ENCODE peak calls at places on chromosome 2, in six cellular contexts. One of them, this sample, is unnamed.

GRCh38 chr2:76437564-76437963 is 726.8 kb upstream of the GCFC2 start:
- DNase-seq in body of pancreas: no peak
- DNase-seq in IMR-90: no peak
- DNase-seq in HCT116: no peak
- DNase-seq in endothelial cell of umbilical vein: no peak
- DNase-seq in A549: no peak
- DNase-seq in this sample: no peak

GRCh38 chr2:112345030-112346027 is 69.9 kb downstream of the ZC3H6 start:
- DNase-seq in body of pancreas: no peak
- DNase-seq in IMR-90: no peak
- DNase-seq in HCT116: no peak
- DNase-seq in endothelial cell of umbilical vein: no peak
- DNase-seq in A549: peak
- DNase-seq in this sample: no peak

GRCh38 chr2:2782007-2782406 is 450.9 kb upstream of the MYT1L start:
- DNase-seq in body of pancreas: no peak
- DNase-seq in IMR-90: no peak
- DNase-seq in HCT116: no peak
- DNase-seq in endothelial cell of umbilical vein: no peak
- DNase-seq in A549: no peak
- DNase-seq in this sample: no peak

GRCh38 chr2:191885103-191885502 is 38.2 kb upstream of the CAVIN2 start:
- DNase-seq in body of pancreas: no peak
- DNase-seq in IMR-90: no peak
- DNase-seq in HCT116: no peak
- DNase-seq in endothelial cell of umbilical vein: no peak
- DNase-seq in A549: no peak
- DNase-seq in this sample: no peak

GRCh38 chr2:36359006-36359580 is 3.5 kb downstream of the CRIM1 start:
- DNase-seq in body of pancreas: no peak
- DNase-seq in IMR-90: peak
- DNase-seq in HCT116: no peak
- DNase-seq in endothelial cell of umbilical vein: peak
- DNase-seq in A549: no peak
- DNase-seq in this sample: peak

GRCh38 chr2:164739966-164740365 is 101.7 kb downstream of the COBLL1 start:
- DNase-seq in body of pancreas: no peak
- DNase-seq in IMR-90: peak
- DNase-seq in HCT116: no peak
- DNase-seq in endothelial cell of umbilical vein: peak
- DNase-seq in A549: no peak
- DNase-seq in this sample: no peak

GRCh38 chr2:72757177-72757775 is 68.6 kb downstream of the EXOC6B start:
- DNase-seq in body of pancreas: peak
- DNase-seq in IMR-90: peak
- DNase-seq in HCT116: no peak
- DNase-seq in endothelial cell of umbilical vein: peak
- DNase-seq in A549: peak
- DNase-seq in this sample: peak

GRCh38 chr2:167438206-167438605 is 549.9 kb downstream of the XIRP2 start:
- DNase-seq in body of pancreas: no peak
- DNase-seq in IMR-90: peak
- DNase-seq in HCT116: no peak
- DNase-seq in endothelial cell of umbilical vein: peak
- DNase-seq in A549: no peak
- DNase-seq in this sample: no peak

GRCh38 chr2:143545643-143546275 is 416.5 kb downstream of the ARHGAP15 start:
- DNase-seq in body of pancreas: no peak
- DNase-seq in IMR-90: peak
- DNase-seq in HCT116: no peak
- DNase-seq in endothelial cell of umbilical vein: no peak
- DNase-seq in A549: no peak
- DNase-seq in this sample: no peak

GRCh38 chr2:241088791-241089732 is 13.0 kb downstream of the MTERF4 start:
- DNase-seq in body of pancreas: no peak
- DNase-seq in IMR-90: no peak
- DNase-seq in HCT116: no peak
- DNase-seq in endothelial cell of umbilical vein: no peak
- DNase-seq in A549: no peak
- DNase-seq in this sample: no peak

GRCh38 chr2:26144953-26145680 is 27.8 kb upstream of the GAREM2 start:
- DNase-seq in body of pancreas: peak
- DNase-seq in IMR-90: peak
- DNase-seq in HCT116: peak
- DNase-seq in endothelial cell of umbilical vein: peak
- DNase-seq in A549: peak
- DNase-seq in this sample: peak

GRCh38 chr2:148882051-148882450 is 7.0 kb downstream of the KIF5C start:
- DNase-seq in body of pancreas: no peak
- DNase-seq in IMR-90: no peak
- DNase-seq in HCT116: no peak
- DNase-seq in endothelial cell of umbilical vein: no peak
- DNase-seq in A549: no peak
- DNase-seq in this sample: no peak

GRCh38 chr2:49490710-49491109 is 336.4 kb upstream of the FSHR start:
- DNase-seq in body of pancreas: peak
- DNase-seq in IMR-90: no peak
- DNase-seq in HCT116: no peak
- DNase-seq in endothelial cell of umbilical vein: no peak
- DNase-seq in A549: peak
- DNase-seq in this sample: peak

GRCh38 chr2:309148-309969 is 21.5 kb upstream of the ALKAL2 start:
- DNase-seq in body of pancreas: no peak
- DNase-seq in IMR-90: no peak
- DNase-seq in HCT116: no peak
- DNase-seq in endothelial cell of umbilical vein: no peak
- DNase-seq in A549: no peak
- DNase-seq in this sample: no peak

GRCh38 chr2:74694281-74694680 is 40.2 kb downstream of the SEMA4F start:
- DNase-seq in body of pancreas: no peak
- DNase-seq in IMR-90: no peak
- DNase-seq in HCT116: no peak
- DNase-seq in endothelial cell of umbilical vein: no peak
- DNase-seq in A549: no peak
- DNase-seq in this sample: no peak

GRCh38 chr2:167783266-167784070 is 463.9 kb downstream of the STK39 start:
- DNase-seq in body of pancreas: no peak
- DNase-seq in IMR-90: peak
- DNase-seq in HCT116: no peak
- DNase-seq in endothelial cell of umbilical vein: no peak
- DNase-seq in A549: no peak
- DNase-seq in this sample: no peak

GRCh38 chr2:142781146-142781545 is 96.3 kb upstream of the KYNU start:
- DNase-seq in body of pancreas: no peak
- DNase-seq in IMR-90: no peak
- DNase-seq in HCT116: no peak
- DNase-seq in endothelial cell of umbilical vein: no peak
- DNase-seq in A549: no peak
- DNase-seq in this sample: no peak

GRCh38 chr2:216006164-216006663 is 7.1 kb downstream of the MREG start:
- DNase-seq in body of pancreas: no peak
- DNase-seq in IMR-90: no peak
- DNase-seq in HCT116: no peak
- DNase-seq in endothelial cell of umbilical vein: peak
- DNase-seq in A549: peak
- DNase-seq in this sample: peak

GRCh38 chr2:226873051-226873620 is 37.3 kb downstream of the RHBDD1 start:
- DNase-seq in body of pancreas: no peak
- DNase-seq in IMR-90: peak
- DNase-seq in HCT116: no peak
- DNase-seq in endothelial cell of umbilical vein: no peak
- DNase-seq in A549: no peak
- DNase-seq in this sample: peak

GRCh38 chr2:170421175-170421687 is 243.3 kb downstream of the MYO3B start:
- DNase-seq in body of pancreas: no peak
- DNase-seq in IMR-90: no peak
- DNase-seq in HCT116: no peak
- DNase-seq in endothelial cell of umbilical vein: no peak
- DNase-seq in A549: no peak
- DNase-seq in this sample: no peak

GRCh38 chr2:222057249-222058073 is 241.3 kb downstream of the PAX3 start:
- DNase-seq in body of pancreas: no peak
- DNase-seq in IMR-90: no peak
- DNase-seq in HCT116: no peak
- DNase-seq in endothelial cell of umbilical vein: peak
- DNase-seq in A549: no peak
- DNase-seq in this sample: no peak

GRCh38 chr2:135916232-135916631 is 40.0 kb upstream of the MCM6 start:
- DNase-seq in body of pancreas: no peak
- DNase-seq in IMR-90: peak
- DNase-seq in HCT116: peak
- DNase-seq in endothelial cell of umbilical vein: peak
- DNase-seq in A549: peak
- DNase-seq in this sample: peak

GRCh38 chr2:25491003-25491696 is 149.4 kb upstream of the DNMT3A start:
- DNase-seq in body of pancreas: no peak
- DNase-seq in IMR-90: no peak
- DNase-seq in HCT116: no peak
- DNase-seq in endothelial cell of umbilical vein: peak
- DNase-seq in A549: peak
- DNase-seq in this sample: no peak

GRCh38 chr2:3631851-3632659 is 25.9 kb upstream of the ALLC start:
- DNase-seq in body of pancreas: no peak
- DNase-seq in IMR-90: no peak
- DNase-seq in HCT116: no peak
- DNase-seq in endothelial cell of umbilical vein: no peak
- DNase-seq in A549: no peak
- DNase-seq in this sample: no peak

GRCh38 chr2:208725280-208725679 is 318.7 kb downstream of the PTH2R start:
- DNase-seq in body of pancreas: no peak
- DNase-seq in IMR-90: no peak
- DNase-seq in HCT116: no peak
- DNase-seq in endothelial cell of umbilical vein: no peak
- DNase-seq in A549: no peak
- DNase-seq in this sample: no peak

DNA sequence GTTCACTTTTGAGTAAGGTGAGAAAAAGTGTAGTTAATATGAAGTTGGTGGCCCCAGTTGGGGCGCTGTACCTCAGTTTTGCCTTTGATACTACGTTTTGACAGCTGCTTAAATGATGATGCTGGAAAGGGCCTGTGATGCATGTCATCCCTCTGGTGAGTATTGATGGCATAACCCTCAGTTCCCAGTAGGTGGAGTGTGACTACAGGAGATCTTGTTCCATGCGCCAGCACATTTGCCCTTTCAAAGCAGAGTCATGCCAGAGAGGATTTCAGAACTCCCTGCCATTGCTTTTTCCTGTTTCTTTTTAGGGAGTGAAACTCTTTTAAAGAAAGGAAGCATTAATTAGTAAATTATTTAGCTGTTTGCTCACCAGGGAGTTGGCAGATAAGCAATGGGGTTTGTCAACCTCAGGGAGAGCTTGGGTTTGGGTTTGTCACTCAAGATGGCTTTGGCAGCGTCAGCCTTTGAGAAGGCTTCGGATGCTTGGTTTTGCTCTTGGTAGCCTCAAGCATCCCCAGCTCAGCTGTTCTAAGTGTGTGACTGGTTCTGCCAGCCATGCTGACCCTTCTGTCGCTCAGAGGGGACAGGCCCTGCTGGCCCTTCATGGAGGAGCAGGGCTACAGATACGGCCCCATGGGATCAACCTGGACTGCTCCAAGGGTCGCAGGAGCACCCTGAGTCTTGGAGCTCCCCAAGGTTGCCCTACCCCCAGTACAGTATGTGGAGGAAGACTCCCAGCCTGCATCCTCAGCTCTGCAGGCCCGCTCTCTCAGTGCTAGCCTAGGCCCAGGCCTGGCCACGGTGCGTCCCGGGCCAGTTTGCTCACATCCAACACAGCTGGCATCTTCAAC is 29.1 kb downstream of the ARMC9 start:
- DNase-seq in body of pancreas: peak
- DNase-seq in IMR-90: peak
- DNase-seq in HCT116: peak
- DNase-seq in endothelial cell of umbilical vein: peak
- DNase-seq in A549: peak
- DNase-seq in this sample: peak
- TF ChIP-seq POLR2A in body of pancreas: no peak
- TF ChIP-seq POLR2A in IMR-90: peak
- TF ChIP-seq POLR2A in HCT116: no peak
- TF ChIP-seq POLR2A in endothelial cell of umbilical vein: no peak
- TF ChIP-seq POLR2A in A549: no peak
- TF ChIP-seq POLR2A in this sample: no peak

DNA sequence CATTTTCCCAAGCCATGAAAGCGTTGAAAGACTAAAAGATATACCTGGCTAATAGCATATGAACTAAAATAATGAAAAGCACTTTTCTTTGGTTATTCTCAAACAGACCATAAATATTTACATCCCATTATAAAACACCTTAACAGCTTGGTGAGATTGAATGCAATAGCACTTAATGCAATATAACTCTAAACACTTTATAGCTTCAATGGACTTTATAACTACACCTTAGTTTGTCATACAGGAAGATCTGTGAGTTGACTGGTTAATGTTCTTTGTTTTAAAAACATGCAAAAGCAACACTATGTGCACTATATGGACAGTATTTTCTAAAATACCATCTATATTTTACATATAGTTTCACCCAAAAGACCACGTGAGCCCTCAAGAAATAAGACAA is 353.3 kb upstream of the ACVR2A start:
- DNase-seq in body of pancreas: no peak
- DNase-seq in IMR-90: no peak
- DNase-seq in HCT116: no peak
- DNase-seq in endothelial cell of umbilical vein: no peak
- DNase-seq in A549: no peak
- DNase-seq in this sample: no peak
- TF ChIP-seq POLR2A in body of pancreas: no peak
- TF ChIP-seq POLR2A in IMR-90: no peak
- TF ChIP-seq POLR2A in HCT116: no peak
- TF ChIP-seq POLR2A in endothelial cell of umbilical vein: no peak
- TF ChIP-seq POLR2A in A549: no peak
- TF ChIP-seq POLR2A in this sample: no peak

GRCh38 chr2:8148260-8148880 is 533.5 kb upstream of the ID2 start:
- DNase-seq in body of pancreas: peak
- DNase-seq in IMR-90: peak
- DNase-seq in HCT116: peak
- DNase-seq in endothelial cell of umbilical vein: peak
- DNase-seq in A549: peak
- DNase-seq in this sample: no peak

GRCh38 chr2:8145385-8145784 is 536.5 kb upstream of the ID2 start:
- DNase-seq in body of pancreas: no peak
- DNase-seq in IMR-90: peak
- DNase-seq in HCT116: no peak
- DNase-seq in endothelial cell of umbilical vein: no peak
- DNase-seq in A549: no peak
- DNase-seq in this sample: no peak

GRCh38 chr2:8144785-8145184 is 537.1 kb upstream of the ID2 start:
- DNase-seq in body of pancreas: no peak
- DNase-seq in IMR-90: peak
- DNase-seq in HCT116: no peak
- DNase-seq in endothelial cell of umbilical vein: no peak
- DNase-seq in A549: no peak
- DNase-seq in this sample: no peak

GRCh38 chr2:8144131-8144631 is 537.7 kb upstream of the ID2 start:
- DNase-seq in body of pancreas: no peak
- DNase-seq in IMR-90: no peak
- DNase-seq in HCT116: no peak
- DNase-seq in endothelial cell of umbilical vein: no peak
- DNase-seq in A549: no peak
- DNase-seq in this sample: no peak

GRCh38 chr2:8146329-8147048 is 535.4 kb upstream of the ID2 start:
- DNase-seq in body of pancreas: peak
- DNase-seq in IMR-90: no peak
- DNase-seq in HCT116: no peak
- DNase-seq in endothelial cell of umbilical vein: no peak
- DNase-seq in A549: no peak
- DNase-seq in this sample: no peak
- TF ChIP-seq POLR2A in body of pancreas: no peak
- TF ChIP-seq POLR2A in IMR-90: no peak
- TF ChIP-seq POLR2A in HCT116: no peak
- TF ChIP-seq POLR2A in endothelial cell of umbilical vein: no peak
- TF ChIP-seq POLR2A in A549: no peak
- TF ChIP-seq POLR2A in this sample: no peak

GRCh38 chr2:181456660-181457120 is 496 bp upstream of the ITGA4 start:
- DNase-seq in body of pancreas: peak
- DNase-seq in IMR-90: peak
- DNase-seq in HCT116: no peak
- DNase-seq in endothelial cell of umbilical vein: no peak
- DNase-seq in A549: no peak
- DNase-seq in this sample: peak
- TF ChIP-seq POLR2A in body of pancreas: no peak
- TF ChIP-seq POLR2A in IMR-90: no peak
- TF ChIP-seq POLR2A in HCT116: no peak
- TF ChIP-seq POLR2A in endothelial cell of umbilical vein: no peak
- TF ChIP-seq POLR2A in A549: no peak
- TF ChIP-seq POLR2A in this sample: no peak

This sample was measured in erythroblast.